ENCODE peak calls at places on chromosomes 6 and 20, in nine cellular contexts. S, H, V, D, I, C, W, R and L are unnamed samples.

GRCh38 chr6:47076422-47077344 is 34.6 kb upstream of the ADGRF1 start:
- DNase-seq in V (no peak), I (no peak), D (no peak), R (no peak), W (no peak), C (peak; percentile 29), H (peak; percentile 84), S (no peak), L (no peak)

GRCh38 chr6:142746524-142746923 is 198.5 kb downstream of the HIVEP2 start:
- DNase-seq in D (no peak), R (no peak), S (no peak), I (peak; percentile 7), W (no peak), H (no peak), V (peak; percentile 62), C (no peak), L (no peak)

GRCh38 chr6:85677243-85677956 is 34.7 kb upstream of the SYNCRIP start:
- DNase-seq in W (no peak), C (no peak), R (no peak), H (no peak), S (no peak), I (no peak), D (no peak), V (no peak), L (no peak)

GRCh38 chr6:154653853-154654252 is 79.4 kb upstream of the SCAF8 start:
- DNase-seq in W (no peak), S (no peak), H (no peak), I (peak; percentile 13), D (no peak), R (peak; percentile 21), C (no peak), V (no peak), L (peak; percentile 50)

GRCh38 chr20:25622450-25623224 is 1.2 kb downstream of the NANP start:
- DNase-seq in I (no peak), R (no peak), C (no peak), S (no peak), V (no peak), W (no peak), H (no peak), D (no peak), L (no peak)

GRCh38 chr20:22374678-22375590 is 209.4 kb downstream of the FOXA2 start:
- DNase-seq in H (no peak), D (no peak), C (no peak), W (no peak), V (no peak), I (no peak), S (no peak), R (no peak), L (no peak)

GRCh38 chr6:152596706-152597105 is 40.5 kb downstream of the SYNE1 start:
- DNase-seq in C (no peak), S (no peak), H (no peak), I (no peak), R (no peak), V (no peak), D (no peak), W (no peak), L (no peak)

GRCh38 chr20:56504373-56505005 is 20.1 kb upstream of the FAM209A start:
- DNase-seq in C (no peak), R (no peak), I (peak; percentile 38), H (no peak), S (no peak), V (no peak), W (no peak), D (no peak), L (no peak)

GRCh38 chr6:107589199-107589598 is 99.3 kb downstream of the SOBP start:
- DNase-seq in C (no peak), H (no peak), W (no peak), R (no peak), V (no peak), I (no peak), S (no peak), D (no peak), L (no peak)

GRCh38 chr6:159595173-159595572 is 97.9 kb downstream of the SOD2 start:
- DNase-seq in W (peak; percentile 45), R (no peak), V (no peak), H (no peak), C (no peak), D (no peak), S (no peak), I (peak; percentile 5), L (peak; percentile 20)

GRCh38 chr6:43748765-43749164 is 21.2 kb upstream of the VEGFA start:
- DNase-seq in S (no peak), W (no peak), I (no peak), D (no peak), H (no peak), R (no peak), V (peak; percentile 17), C (no peak), L (no peak)

GRCh38 chr20:53922901-53923314 is 147.5 kb downstream of the BCAS1 start:
- DNase-seq in R (no peak), V (peak; percentile 51), S (no peak), C (no peak), D (no peak), I (no peak), W (no peak), H (no peak), L (no peak)

GRCh38 chr6:18155273-18155863 is at the start of gene KDM1B:
- DNase-seq in C (peak; percentile 99), W (peak; percentile 94), I (peak; percentile 89), R (peak; percentile 99), V (peak; percentile 99), D (no peak), H (peak; percentile 99), S (peak; percentile 86), L (peak; percentile 89)
- TF ChIP-seq POLR2A in C (peak; percentile 52), W (no peak), I (peak; percentile 55), R (peak; percentile 80), V (peak; percentile 97), D (no peak), H (no peak), S (peak; percentile 79), L (peak; percentile 80)

DNA sequence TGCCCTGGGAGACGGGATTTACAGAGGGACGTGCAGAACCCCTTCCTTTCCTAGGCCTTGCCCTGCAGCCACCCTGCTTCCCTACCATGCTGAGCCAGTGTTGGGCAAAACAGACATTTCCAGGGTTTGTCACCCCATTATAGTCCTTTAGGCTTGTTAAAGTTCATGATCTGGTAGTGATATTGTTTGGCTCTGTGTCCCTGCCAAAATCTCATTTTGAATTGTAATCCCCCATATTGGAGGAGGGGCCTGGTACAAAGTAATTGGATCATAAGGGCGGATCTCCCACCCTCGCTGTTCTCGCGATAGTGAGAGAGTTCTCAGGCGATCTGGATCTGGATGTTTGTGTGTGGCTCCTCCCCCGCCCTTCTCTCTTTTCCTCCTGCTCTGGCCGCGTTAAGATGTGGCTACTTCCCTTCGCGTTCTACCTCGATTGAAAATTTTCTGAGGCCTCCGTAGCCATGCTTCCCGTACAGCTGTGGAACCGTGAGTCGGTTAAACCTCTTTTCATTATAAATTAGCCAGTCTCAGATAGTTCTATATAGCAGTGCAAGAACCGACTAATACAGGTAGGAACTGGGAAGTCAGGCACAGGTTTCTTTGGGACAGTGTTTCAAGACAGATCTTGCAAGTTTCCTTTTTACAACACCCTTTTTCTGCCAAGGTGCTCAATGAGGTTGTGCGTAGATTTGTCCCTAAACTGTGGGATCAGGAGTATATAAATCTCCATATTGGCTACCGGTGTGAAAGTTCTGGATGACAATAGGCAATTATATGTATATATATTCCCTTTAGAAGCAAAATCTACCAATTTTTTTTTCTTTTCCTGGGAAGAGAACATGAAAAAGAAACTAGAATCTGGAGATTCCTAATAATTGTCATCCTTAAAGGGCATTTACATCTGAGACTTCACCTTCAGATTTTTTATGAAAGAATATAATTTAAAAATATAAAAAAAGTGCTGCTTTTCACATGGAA is 152.1 kb downstream of the SAMD5 start:
- DNase-seq in V (no peak), R (no peak), I (no peak), H (no peak), C (no peak), S (no peak), D (no peak), W (no peak), L (no peak)
- TF ChIP-seq POLR2A in V (no peak), R (no peak), I (no peak), H (no peak), C (no peak), S (no peak), D (no peak), W (no peak), L (no peak)

GRCh38 chr6:16132909-16133308 is 4.0 kb downstream of the MYLIP start:
- DNase-seq in D (no peak), R (no peak), H (no peak), W (no peak), C (no peak), I (no peak), V (no peak), S (no peak), L (no peak)

GRCh38 chr6:16128759-16129622 is at the start of gene MYLIP:
- DNase-seq in D (peak; percentile 97), W (peak; percentile 81), C (peak; percentile 99), V (peak; percentile 99), S (peak; percentile 74), R (peak; percentile 97), H (peak; percentile 99), I (peak; percentile 77), L (peak; percentile 85)

GRCh38 chr6:16129623-16130243 is 847 bp downstream of the MYLIP start:
- DNase-seq in W (no peak), R (peak; percentile 36), I (peak; percentile 5), C (peak; percentile 41), S (no peak), V (peak; percentile 66), H (peak; percentile 52), D (no peak), L (peak; percentile 6)

GRCh38 chr6:16130437-16130891 is 1.6 kb downstream of the MYLIP start:
- DNase-seq in V (no peak), I (no peak), R (no peak), H (no peak), S (no peak), W (no peak), D (no peak), C (no peak), L (no peak)

GRCh38 chr6:16130932-16131387 is 2.1 kb downstream of the MYLIP start:
- DNase-seq in I (peak; percentile 21), H (peak; percentile 49), C (peak; percentile 28), W (no peak), V (peak; percentile 87), D (no peak), R (no peak), S (peak; percentile 61), L (peak; percentile 32)
- TF ChIP-seq POLR2A in I (no peak), H (no peak), C (no peak), W (no peak), V (no peak), D (no peak), R (no peak), S (peak; percentile 30), L (no peak)

DNA sequence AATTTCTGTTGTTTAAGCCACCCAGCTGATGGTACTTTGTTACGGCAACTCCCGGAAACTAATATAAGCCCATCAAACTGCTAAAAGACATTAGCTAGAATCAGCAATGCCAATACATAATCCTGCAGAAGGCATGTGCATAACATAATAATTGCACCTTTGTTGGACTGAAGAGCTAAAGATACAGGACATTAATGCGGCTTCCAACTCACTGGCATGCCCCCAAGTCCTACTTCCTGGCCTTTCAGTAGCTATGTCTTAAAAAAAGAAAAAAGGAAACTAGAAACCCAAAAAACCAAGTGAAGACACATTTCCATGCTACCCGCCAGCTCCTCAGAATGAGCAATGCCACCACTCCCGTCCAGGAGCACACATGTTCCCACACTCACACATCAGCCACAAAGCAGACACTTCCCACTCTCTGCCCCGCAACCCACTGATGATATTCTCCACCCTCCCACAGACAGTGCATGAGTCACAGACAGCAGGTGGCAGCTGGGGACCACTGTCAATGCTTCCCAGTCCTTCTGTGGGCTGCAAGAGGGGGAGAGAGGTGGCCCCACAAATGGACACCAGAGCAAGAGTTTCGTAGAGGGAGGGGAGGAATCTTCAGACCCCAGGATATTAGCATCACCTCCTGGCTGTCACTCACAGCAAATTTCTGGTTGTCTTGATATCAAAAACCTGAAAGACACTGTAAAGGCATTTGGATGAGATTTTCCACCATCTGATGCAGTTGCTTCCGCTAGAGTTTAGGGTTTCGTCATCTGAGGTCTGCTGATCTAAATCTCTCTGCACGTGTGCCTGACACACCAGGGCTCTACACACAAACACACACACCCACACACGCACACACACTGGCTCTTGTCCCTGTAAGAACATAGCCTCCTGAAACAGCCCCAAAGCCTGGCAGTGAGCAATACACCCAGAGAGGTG is 32.8 kb downstream of the GFOD1 start:
- DNase-seq in V (peak; percentile 90), I (no peak), D (peak; percentile 85), W (no peak), C (no peak), S (peak; percentile 56), R (peak; percentile 43), H (peak; percentile 32), L (no peak)
- TF ChIP-seq POLR2A in V (no peak), I (no peak), D (no peak), W (no peak), C (no peak), S (peak; percentile 51), R (no peak), H (no peak), L (no peak)